ENCODE peak calls at places on chromosome 2, in five cellular contexts. X, J, S, T and G are unnamed samples. For H3K9me3, the result is how much of the 10 kb centered on the place peaks cover.

GRCh38 chr2:217382794-217383193 is 522.9 kb upstream of the TNP1 start:
- DNase-seq in J (peak), T (no peak), S (no peak), X (no peak), G (no peak)

GRCh38 chr2:53053958-53054357 is 713.6 kb upstream of the CHAC2 start:
- DNase-seq in S (peak), J (no peak), X (no peak), T (no peak), G (no peak)

GRCh38 chr2:27303093-27304025 is 4.9 kb downstream of the UCN start:
- DNase-seq in S (peak), T (no peak), X (peak), J (peak), G (no peak)

GRCh38 chr2:240191001-240191400 is 50.5 kb upstream of the OTOS start:
- DNase-seq in J (no peak), X (no peak), T (no peak), S (no peak), G (peak)

GRCh38 chr2:85308951-85309555 is 18.7 kb downstream of the TGOLN2 start:
- DNase-seq in X (peak), T (no peak), J (peak), S (peak), G (no peak)

GRCh38 chr2:61750624-61751023 is 103.2 kb downstream of the FAM161A start:
- DNase-seq in J (peak), T (no peak), S (peak), X (no peak), G (no peak)

GRCh38 chr2:216606551-216607527 is 26.4 kb upstream of the IGFBP2 start:
- DNase-seq in J (no peak), X (no peak), S (no peak), T (no peak), G (no peak)

GRCh38 chr2:207279520-207279919 is 113.8 kb upstream of the KLF7 start:
- DNase-seq in S (no peak), T (no peak), X (no peak), J (no peak), G (no peak)

GRCh38 chr2:143161982-143162837 is 33.0 kb downstream of the ARHGAP15 start:
- DNase-seq in T (peak), S (peak), J (peak), X (peak), G (no peak)

GRCh38 chr2:116133563-116133962 is 1680.9 kb upstream of the DDX18 start:
- DNase-seq in J (no peak), X (no peak), T (no peak), S (no peak), G (no peak)
- H3K9me3 ChIP-seq in J (under half), X (under half), T (under half), S (under half), G (under half)

DNA sequence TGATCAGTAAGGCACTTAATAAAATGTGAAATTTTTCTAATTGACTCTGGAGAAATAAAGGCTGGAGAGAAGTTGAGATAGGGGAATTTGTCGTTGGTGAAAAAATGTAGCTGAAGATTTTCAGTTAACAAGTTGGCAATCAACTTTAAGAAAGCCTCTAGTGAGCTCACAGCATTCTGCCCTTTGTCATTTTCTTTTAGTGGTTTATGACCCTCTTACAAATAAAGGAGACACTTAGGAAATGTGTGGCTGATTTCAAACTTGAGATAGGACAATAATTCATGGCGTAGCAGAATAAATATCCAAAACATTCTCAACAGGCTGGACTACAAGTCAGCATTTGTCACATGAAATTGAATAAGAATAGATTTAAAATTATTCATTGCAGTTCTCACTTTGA is 412.5 kb upstream of the SPHKAP start:
- DNase-seq in T (no peak), J (no peak), S (no peak), X (no peak), G (no peak)
- H3K9me3 ChIP-seq in T (under half), J (under half), S (under half), X (under half), G (under half)

DNA sequence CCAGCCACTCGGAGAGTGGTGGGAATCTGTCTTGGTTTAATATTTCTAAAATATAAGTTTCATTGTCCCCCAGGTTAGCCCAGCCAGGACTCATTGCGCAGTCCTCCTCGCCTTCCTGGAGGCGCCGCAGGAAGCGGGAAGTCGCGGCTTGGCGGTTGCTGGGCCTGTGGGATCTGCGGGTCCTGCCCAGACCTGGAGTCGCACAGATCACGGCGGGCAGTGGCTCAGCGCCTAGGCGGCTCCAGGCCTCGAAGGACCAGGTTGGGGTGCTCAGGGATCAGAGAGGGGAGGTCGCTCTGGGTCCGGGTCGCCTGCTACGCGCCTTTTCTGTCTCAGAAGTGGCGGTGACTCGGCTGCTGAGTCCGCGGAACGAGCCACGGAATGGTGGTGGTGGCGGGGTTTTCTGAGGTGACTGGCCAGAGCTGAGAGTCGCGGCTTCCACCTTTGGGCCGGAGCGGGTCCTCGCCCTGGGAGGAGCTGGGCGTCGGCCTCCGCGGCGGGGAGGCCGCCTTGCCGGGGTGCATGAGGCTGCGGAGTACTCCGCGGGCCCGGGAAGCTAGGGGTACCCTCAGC is 2.7 kb downstream of the HOXD3 start:
- DNase-seq in X (no peak), J (no peak), S (no peak), T (no peak), G (no peak)
- H3K9me3 ChIP-seq in X (under half), J (under half), S (under half), T (under half), G (under half)

GRCh38 chr2:81445176-81445575 is 1140.6 kb upstream of the LRRTM1 start:
- DNase-seq in S (no peak), X (no peak), T (no peak), J (no peak), G (no peak)
- H3K9me3 ChIP-seq in S (under half), X (under half), T (under half), J (under half), G (under half)

GRCh38 chr2:95149397-95149984 is 10.2 kb downstream of the ZNF514 start:
- DNase-seq in S (peak), J (no peak), X (no peak), T (no peak), G (no peak)

GRCh38 chr2:95138702-95139101 is 17.1 kb upstream of the MRPS5 start:
- DNase-seq in X (no peak), T (no peak), S (no peak), J (no peak), G (no peak)

DNA sequence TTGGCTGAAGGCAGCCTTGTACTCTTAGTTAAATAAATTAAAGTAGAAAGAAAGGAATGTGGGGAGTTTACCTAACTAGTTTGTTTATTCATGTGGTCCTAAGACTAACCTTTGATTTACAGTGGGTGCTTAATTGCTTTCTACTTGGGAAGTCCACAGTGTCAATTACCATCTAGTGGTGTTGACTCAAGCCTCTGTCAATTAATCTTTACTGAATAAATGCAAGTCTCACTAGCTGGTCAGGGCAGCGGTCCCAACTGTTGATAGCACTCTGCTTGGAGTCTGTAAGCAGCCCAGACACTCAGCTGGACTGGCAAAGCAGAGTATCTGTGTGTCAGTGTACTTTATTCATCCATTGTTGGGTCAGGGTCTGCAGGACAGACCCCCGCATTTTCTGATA is 15.8 kb downstream of the ZNF514 start:
- DNase-seq in T (no peak), J (no peak), X (no peak), S (no peak), G (no peak)
- H3K9me3 ChIP-seq in T (under half), J (under half), X (under half), S (under half), G (under half)